ENCODE peak calls at places on chromosomes 2 and 18, in four cellular contexts. L is HCT116, C is A549, E is spleen. Q is an unnamed sample.

GRCh38 chr2:177669625-177670330 is 277.2 kb downstream of the AGPS start:
- DNase-seq in C (no peak), L (no peak), E (no peak), Q (no peak)

GRCh38 chr2:168156661-168157060 is 90.7 kb downstream of the STK39 start:
- DNase-seq in C (no peak), E (no peak), L (no peak), Q (no peak)

GRCh38 chr2:74096061-74096460 is 51.7 kb downstream of the BOLA3 start:
- DNase-seq in L (no peak), C (no peak), E (no peak), Q (no peak)

GRCh38 chr2:27123302-27124150 is at the start of gene ABHD1:
- DNase-seq in L (no peak), C (peak; percentile 69), E (peak; percentile 94), Q (peak; percentile 79)

GRCh38 chr2:54945401-54946219 is 104.6 kb downstream of the RTN4 start:
- DNase-seq in C (no peak), L (no peak), E (no peak), Q (peak; percentile 85)

GRCh38 chr2:69789129-69789528 is 40.3 kb upstream of the GMCL1 start:
- DNase-seq in C (peak; percentile 64), L (no peak), E (no peak), Q (no peak)

GRCh38 chr2:44652701-44653100 is 288.8 kb upstream of the SIX3 start:
- DNase-seq in C (no peak), E (no peak), L (no peak), Q (no peak)

GRCh38 chr2:160345102-160345501 is 145.0 kb upstream of the ITGB6 start:
- DNase-seq in L (no peak), E (no peak), C (no peak), Q (no peak)

GRCh38 chr2:204971219-204971907 is 426.1 kb downstream of the PARD3B start:
- DNase-seq in C (no peak), L (no peak), E (no peak), Q (no peak)

GRCh38 chr2:158779621-158780020 is 15.5 kb upstream of the DAPL1 start:
- DNase-seq in E (no peak), L (no peak), C (no peak), Q (no peak)

GRCh38 chr2:177242136-177242987 is 22.2 kb downstream of the NFE2L2 start:
- DNase-seq in C (peak; percentile 82), L (peak; percentile 83), E (no peak), Q (peak; percentile 67)

GRCh38 chr2:173432049-173432754 is 77.5 kb downstream of the CDCA7 start:
- DNase-seq in C (no peak), E (no peak), L (no peak), Q (no peak)

GRCh38 chr2:105125920-105126319 is 88.1 kb downstream of the MRPS9 start:
- DNase-seq in E (no peak), L (no peak), C (no peak), Q (no peak)

GRCh38 chr2:120442923-120443571 is 97.1 kb downstream of the INHBB start:
- DNase-seq in C (no peak), L (peak; percentile 63), E (peak; percentile 72), Q (peak; percentile 57)

GRCh38 chr2:145186303-145186702 is 666.4 kb upstream of the ZEB2 start:
- DNase-seq in E (no peak), L (no peak), C (no peak), Q (peak; percentile 69)
- H3K4me1 ChIP-seq in E (no peaks in the 10 kb centered on the region), L (no peaks in the 10 kb centered on the region), C (no peaks in the 10 kb centered on the region), Q (no peaks in the 10 kb centered on the region)

GRCh38 chr18:63155169-63155852 is 164.3 kb downstream of the BCL2 start:
- DNase-seq in C (peak; percentile 39), E (peak; percentile 91), L (peak; percentile 62), Q (peak; percentile 76)
- TF ChIP-seq POLR2A in C (no peak), E (no peak), L (no peak), Q (no peak)

GRCh38 chr2:79125721-79125985 is 5.4 kb downstream of the REG1A start:
- DNase-seq in C (no peak), E (no peak), L (no peak), Q (no peak)
- H3K4me1 ChIP-seq in C (no peaks in the 10 kb centered on the region), E (no peaks in the 10 kb centered on the region), L (no peaks in the 10 kb centered on the region), Q (no peaks in the 10 kb centered on the region)

GRCh38 chr18:3012920-3013810 is at the start of gene LPIN2:
- DNase-seq in L (peak; percentile 87), E (peak; percentile 100), C (peak; percentile 80), Q (peak; percentile 99)
- TF ChIP-seq POLR2A in L (peak; percentile 38), E (no peak), C (no peak), Q (no peak)

GRCh38 chr2:235557903-235558302 is 64.1 kb downstream of the AGAP1 start:
- DNase-seq in E (no peak), C (no peak), L (no peak), Q (no peak)
- H3K4me1 ChIP-seq in E (peaks cover 3% of the 10 kb centered on the region), C (peaks cover 27% of the 10 kb centered on the region), L (no peaks in the 10 kb centered on the region), Q (peaks cover 8% of the 10 kb centered on the region)

GRCh38 chr2:10042301-10043161 is 819 bp upstream of the KLF11 start:
- DNase-seq in C (no peak), E (peak; percentile 91), L (no peak), Q (peak; percentile 96)

GRCh38 chr2:10043256-10043905 is at the start of gene KLF11:
- DNase-seq in L (peak; percentile 57), C (peak; percentile 86), E (peak; percentile 96), Q (peak; percentile 98)

GRCh38 chr2:10041711-10042110 is 1.6 kb upstream of the KLF11 start:
- DNase-seq in E (no peak), C (no peak), L (no peak), Q (peak; percentile 75)

GRCh38 chr2:10045561-10046355 is 2.4 kb downstream of the KLF11 start:
- DNase-seq in L (no peak), C (no peak), E (peak; percentile 80), Q (no peak)

GRCh38 chr2:10043906-10044601 is 704 bp downstream of the KLF11 start:
- DNase-seq in E (peak; percentile 98), L (peak; percentile 75), C (peak; percentile 79), Q (peak; percentile 99)
- TF ChIP-seq POLR2A in E (no peak), L (no peak), C (no peak), Q (no peak)

DNA sequence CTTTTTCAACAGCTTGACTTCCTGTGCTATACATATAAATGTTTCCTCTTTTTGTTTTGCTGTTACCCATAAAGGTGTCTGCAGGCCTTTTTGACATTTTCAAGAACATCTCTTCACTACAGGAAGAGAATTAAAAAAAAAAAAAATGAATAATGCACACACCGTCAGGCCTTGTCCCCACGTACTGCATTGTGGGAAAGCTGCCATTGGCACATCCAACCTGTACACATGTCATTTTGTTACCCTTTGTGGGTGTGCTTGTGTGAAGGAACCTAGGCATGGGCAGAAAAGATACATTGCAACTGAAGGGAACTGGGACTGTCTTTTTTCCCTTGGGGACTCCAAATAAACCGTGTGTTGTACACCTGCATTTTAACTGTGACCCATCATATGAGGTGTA is 16.8 kb upstream of the TMEM37 start:
- DNase-seq in C (no peak), L (no peak), E (no peak), Q (no peak)
- H3K4me1 ChIP-seq in C (peaks cover 12% of the 10 kb centered on the region), L (no peaks in the 10 kb centered on the region), E (no peaks in the 10 kb centered on the region), Q (no peaks in the 10 kb centered on the region)

GRCh38 chr2:200963129-200963917 is at the start of gene ORC2:
- DNase-seq in E (peak; percentile 94), C (peak; percentile 90), L (peak; percentile 94), Q (peak; percentile 97)
- TF ChIP-seq POLR2A in E (no peak), C (peak; percentile 47), L (peak; percentile 80), Q (no peak)